ENCODE peak calls at places on chromosomes 6 and 20, in nine cellular contexts. S, M, T, K, L, F, I, B and E are unnamed samples.

GRCh38 chr20:47454298-47455132 is 47.2 kb upstream of the NCOA3 start:
- DNase-seq in S (no peak), M (no peak), T (no peak), K (no peak), L (no peak), F (no peak), I (no peak), B (no peak), E (no peak)

GRCh38 chr6:15560713-15561112 is 102.1 kb downstream of the DTNBP1 start:
- DNase-seq in S (no peak), M (no peak), T (no peak), K (no peak), L (no peak), F (no peak), I (no peak), B (no peak), E (no peak)

GRCh38 chr6:135852775-135853174 is 1.3 kb downstream of the PDE7B start:
- DNase-seq in S (no peak), M (no peak), T (no peak), K (no peak), L (no peak), F (no peak), I (no peak), B (no peak), E (no peak)

GRCh38 chr6:16697437-16698162 is 63.7 kb downstream of the ATXN1 start:
- DNase-seq in S (no peak), M (no peak), T (no peak), K (no peak), L (no peak), F (no peak), I (no peak), B (no peak), E (no peak)

GRCh38 chr6:73121421-73121993 is 103.8 kb downstream of the KHDC1L start:
- DNase-seq in S (no peak), M (no peak), T (peak; percentile 31), K (no peak), L (no peak), F (peak; percentile 68), I (peak; percentile 71), B (no peak), E (no peak)

GRCh38 chr6:110102411-110102810 is 77.1 kb downstream of the WASF1 start:
- DNase-seq in S (no peak), M (no peak), T (no peak), K (no peak), L (no peak), F (no peak), I (no peak), B (no peak), E (no peak)

GRCh38 chr6:4637691-4638433 is 138.3 kb upstream of the CDYL start:
- DNase-seq in S (peak; percentile 16), M (no peak), T (peak; percentile 78), K (no peak), L (no peak), F (peak; percentile 43), I (peak; percentile 75), B (no peak), E (no peak)

GRCh38 chr6:20608371-20608770 is 74.1 kb downstream of the CDKAL1 start:
- DNase-seq in S (no peak), M (no peak), T (no peak), K (no peak), L (no peak), F (no peak), I (no peak), B (no peak), E (no peak)

GRCh38 chr6:44268095-44268628 is 2.1 kb upstream of the TMEM151B start:
- DNase-seq in S (no peak), M (no peak), T (no peak), K (peak; percentile 50), L (no peak), F (peak; percentile 70), I (peak; percentile 63), B (peak; percentile 40), E (peak; percentile 58)

GRCh38 chr6:105713474-105714118 is 310.7 kb upstream of the PREP start:
- DNase-seq in S (peak; percentile 12), M (no peak), T (no peak), K (no peak), L (no peak), F (peak; percentile 13), I (no peak), B (no peak), E (no peak)

GRCh38 chr20:54137115-54137514 is 36.7 kb downstream of the CYP24A1 start:
- DNase-seq in S (no peak), M (no peak), T (no peak), K (no peak), L (no peak), F (peak; percentile 78), I (peak; percentile 62), B (no peak), E (no peak)

GRCh38 chr20:32343438-32343837 is 14.7 kb upstream of the ASXL1 start:
- DNase-seq in S (no peak), M (no peak), T (peak; percentile 68), K (no peak), L (no peak), F (peak; percentile 52), I (peak; percentile 21), B (no peak), E (no peak)

GRCh38 chr6:157561037-157561790 is 180.2 kb downstream of the ZDHHC14 start:
- DNase-seq in S (no peak), M (no peak), T (no peak), K (no peak), L (no peak), F (no peak), I (no peak), B (no peak), E (no peak)

GRCh38 chr20:42179768-42180167 is 561.6 kb upstream of the CHD6 start:
- DNase-seq in S (no peak), M (no peak), T (no peak), K (no peak), L (no peak), F (peak; percentile 12), I (peak; percentile 26), B (no peak), E (peak; percentile 17)